ENCODE peak calls at places on chromosome 11, in six cellular contexts. T is GM12878, Y is K562, A is H1, M is HepG2, L is GM12891. X is an unnamed sample.

GRCh38 chr11:47586043-47586442 is 435 bp upstream of the FAM180B start:
- DNase-seq in T (no peak), M (no peak), Y (no peak), L (no peak), A (no peak), X (no peak)

GRCh38 chr11:61973603-61974162 is 6.2 kb upstream of the FTH1 start:
- DNase-seq in L (no peak), M (peak; percentile 53), Y (peak; percentile 15), A (no peak), T (no peak), X (no peak)

GRCh38 chr11:76801205-76801604 is 18.0 kb downstream of the TSKU start:
- DNase-seq in T (no peak), A (no peak), M (no peak), L (no peak), Y (no peak), X (no peak)

GRCh38 chr11:106415510-106415909 is 338.0 kb downstream of the AASDHPPT start:
- DNase-seq in L (no peak), Y (no peak), A (no peak), M (peak; percentile 4), T (no peak), X (no peak)

GRCh38 chr11:44322243-44322642 is 12.3 kb upstream of the ALX4 start:
- DNase-seq in M (no peak), Y (no peak), A (no peak), T (no peak), L (no peak), X (no peak)

GRCh38 chr11:109553284-109553683 is 131.3 kb downstream of the C11orf87 start:
- DNase-seq in M (no peak), Y (no peak), L (no peak), T (no peak), A (no peak), X (no peak)

GRCh38 chr11:103792981-103793468 is 243.4 kb upstream of the DDI1 start:
- DNase-seq in A (no peak), Y (no peak), L (no peak), M (no peak), T (no peak), X (no peak)

GRCh38 chr11:69115586-69116560 is 39.9 kb upstream of the SMIM38 start:
- DNase-seq in L (no peak), M (no peak), Y (no peak), T (no peak), A (no peak), X (no peak)

GRCh38 chr11:10584071-10584501 is 15.6 kb upstream of the LYVE1 start:
- DNase-seq in A (no peak), M (no peak), L (no peak), T (no peak), Y (no peak), X (no peak)

GRCh38 chr11:116536416-116536815 is 236.4 kb downstream of the BUD13 start:
- DNase-seq in L (no peak), Y (no peak), M (no peak), A (no peak), T (no peak), X (no peak)

GRCh38 chr11:112963368-112963955 is 2.2 kb downstream of the NCAM1 start:
- DNase-seq in T (no peak), Y (no peak), A (no peak), M (no peak), L (no peak), X (no peak)

GRCh38 chr11:36345535-36346141 is 49.5 kb downstream of the PRR5L start:
- DNase-seq in T (no peak), L (no peak), M (no peak), A (no peak), Y (no peak), X (no peak)
- TF ChIP-seq POLR2A in T (no peak), L (no peak), M (no peak), A (no peak), Y (no peak), X (no peak)

DNA sequence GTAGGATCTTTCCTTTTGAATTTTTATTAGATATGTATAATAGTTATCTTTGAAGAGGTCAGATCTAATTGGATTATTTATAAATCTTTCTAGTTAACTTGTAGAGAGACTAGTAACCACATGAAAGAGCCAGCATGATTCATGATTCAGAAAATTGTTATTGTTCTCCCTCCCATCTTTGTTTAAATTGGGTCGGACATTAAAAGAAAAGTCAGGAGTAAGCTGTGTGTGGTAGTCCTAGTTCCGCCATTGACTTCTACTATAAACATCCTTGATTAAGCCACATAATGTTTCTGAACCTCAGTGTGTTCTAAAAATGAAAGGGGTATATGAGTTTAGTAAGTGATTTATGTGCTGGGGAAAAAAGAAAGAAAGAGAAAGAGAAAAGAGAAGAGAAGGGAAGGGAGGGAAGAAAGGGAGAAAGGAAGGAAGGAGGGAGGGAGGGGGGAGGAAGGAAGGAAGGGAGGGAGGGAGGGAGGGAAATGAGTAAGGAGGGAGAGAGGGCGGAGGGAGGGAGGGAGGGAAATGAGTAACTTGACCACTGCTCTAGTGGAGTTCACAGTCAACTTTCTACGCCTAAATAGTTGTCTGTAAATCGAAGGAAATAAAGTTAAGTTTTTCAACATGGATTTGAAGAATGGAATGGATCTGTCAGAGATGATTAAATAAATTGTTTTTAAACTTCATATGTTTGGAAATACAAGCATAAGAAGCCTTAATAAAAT is 32.9 kb downstream of the SIK2 start:
- DNase-seq in A (no peak), Y (peak; percentile 23), M (no peak), T (no peak), L (no peak), X (no peak)
- TF ChIP-seq TAF1 in A (no peak), Y (no peak), M (no peak), T (no peak), L (no peak), X (no peak)

GRCh38 chr11:93741882-93742226 is 382 bp downstream of the C11orf54 start:
- DNase-seq in T (no peak), Y (peak; percentile 54), M (peak; percentile 95), A (no peak), L (no peak), X (peak; percentile 29)

GRCh38 chr11:93738647-93739081 is 2.6 kb downstream of the TAF1D start:
- DNase-seq in T (no peak), Y (no peak), M (no peak), L (no peak), A (no peak), X (no peak)

GRCh38 chr11:93740031-93740801 is 1.1 kb downstream of the TAF1D start:
- DNase-seq in M (peak; percentile 75), Y (no peak), T (no peak), L (no peak), A (no peak), X (no peak)

GRCh38 chr11:93741094-93741881 is at the start of the genes C11orf54 and TAF1D:
- DNase-seq in A (peak; percentile 88), Y (peak; percentile 94), L (peak; percentile 74), T (peak; percentile 93), M (peak; percentile 96), X (peak; percentile 80)

GRCh38 chr11:93740802-93741093 is 547 bp downstream of the TAF1D start:
- DNase-seq in T (no peak), A (no peak), Y (peak; percentile 60), M (peak; percentile 60), L (peak; percentile 24), X (peak; percentile 25)
- TF ChIP-seq POLR2AphosphoS5 in T (no peak), A (no peak), Y (no peak), M (no peak), L (no peak), X (no peak)

GRCh38 chr11:95148421-95148820 is 58.8 kb downstream of the ENDOD1 start:
- DNase-seq in Y (no peak), T (no peak), L (no peak), M (no peak), A (no peak), X (no peak)

GRCh38 chr11:95149659-95150294 is 60.1 kb downstream of the ENDOD1 start:
- DNase-seq in A (no peak), Y (no peak), T (no peak), M (peak; percentile 91), L (no peak), X (no peak)

GRCh38 chr11:95152878-95153856 is 63.5 kb downstream of the ENDOD1 start:
- DNase-seq in L (no peak), M (no peak), A (no peak), Y (peak; percentile 97), T (peak; percentile 26), X (no peak)

GRCh38 chr11:95148938-95149337 is 59.3 kb downstream of the ENDOD1 start:
- DNase-seq in A (no peak), Y (peak; percentile 53), L (no peak), M (no peak), T (no peak), X (no peak)

GRCh38 chr11:95150977-95151684 is 61.5 kb downstream of the ENDOD1 start:
- DNase-seq in T (peak; percentile 77), Y (peak; percentile 82), A (peak; percentile 93), L (peak; percentile 76), M (peak; percentile 78), X (peak; percentile 83)
- TF ChIP-seq POLR2A in T (peak; percentile 75), Y (no peak), A (no peak), L (no peak), M (no peak), X (peak; percentile 71)

GRCh38 chr11:132114185-132114584 is 743.8 kb downstream of the NTM start:
- DNase-seq in A (no peak), M (no peak), L (no peak), Y (no peak), T (no peak), X (no peak)
- TF ChIP-seq TAF1 in A (no peak), M (no peak), L (no peak), Y (no peak), T (no peak), X (no peak)

DNA sequence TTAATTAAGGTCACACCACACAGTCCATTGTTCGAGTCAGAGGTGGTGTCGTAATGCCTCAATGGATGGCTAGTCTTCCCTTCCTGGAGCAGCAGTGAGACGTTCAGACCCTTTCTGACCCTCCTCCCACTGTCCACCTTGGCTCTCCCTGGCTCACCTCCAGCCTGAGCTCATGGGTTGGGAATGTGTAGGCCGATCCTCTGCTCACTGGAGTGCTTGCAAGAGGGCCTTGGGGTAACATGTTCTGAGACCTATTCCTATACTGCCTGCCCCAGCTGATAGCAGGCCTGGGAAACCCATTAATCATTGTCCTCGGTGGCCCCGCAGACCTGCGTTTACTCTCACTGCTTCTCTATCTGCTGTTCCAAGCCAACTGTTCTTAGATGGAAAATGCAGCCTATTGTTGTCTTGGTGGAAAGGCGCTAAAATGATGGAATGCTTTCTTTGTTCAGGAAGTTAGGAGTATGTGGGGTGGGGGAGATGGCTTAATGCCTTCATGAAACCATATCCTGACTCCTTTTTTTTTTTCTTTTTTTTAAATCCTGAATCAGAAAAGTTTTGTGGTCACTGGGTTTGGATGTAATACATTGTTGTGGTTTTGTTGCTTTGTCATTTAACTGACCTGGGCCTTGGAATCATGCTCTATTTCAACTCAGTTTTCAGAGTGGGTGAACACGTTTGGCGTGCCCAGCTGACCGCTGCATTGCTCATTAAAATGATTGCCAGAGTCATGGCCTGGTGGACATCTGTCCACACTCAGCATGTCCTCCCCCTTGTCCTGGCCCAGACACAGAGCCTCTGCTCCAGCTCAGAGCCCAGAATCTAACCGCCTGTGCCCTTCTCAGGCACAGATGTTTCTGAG is 72.5 kb downstream of the MICAL2 start:
- DNase-seq in A (no peak), Y (peak; percentile 85), T (no peak), M (peak; percentile 58), L (no peak), X (no peak)
- TF ChIP-seq POLR2AphosphoS5 in A (no peak), Y (no peak), T (no peak), M (no peak), L (no peak), X (no peak)

X was measured in GM12892.